ENCODE peak calls at places on chromosomes 12 and 14, in nine cellular contexts. L is HCT116; P is gastrocnemius medialis; Y is WERI-Rb-1; V is esophagus squamous epithelium; E is heart right ventricle; M is fibroblast of lung; I is prostate gland; B is CD8-positive, alpha-beta T cell. J is an unnamed sample.

GRCh38 chr12:4193821-4194220 is 79.7 kb upstream of the CCND2 start:
- DNase-seq in I (no peak), B (no peak), E (no peak), P (no peak), M (no peak), V (no peak), Y (peak; percentile 16), L (no peak), J (no peak)

GRCh38 chr12:61652265-61652664 is 607.9 kb upstream of the USP15 start:
- DNase-seq in P (no peak), Y (no peak), B (no peak), L (no peak), I (no peak), M (no peak), V (no peak), E (no peak), J (no peak)

GRCh38 chr14:66508846-66509621 is 1.1 kb downstream of the GPHN start:
- DNase-seq in B (peak; percentile 23), I (peak; percentile 37), P (peak; percentile 41), E (peak; percentile 46), V (no peak), M (peak; percentile 29), Y (peak; percentile 69), L (no peak), J (no peak)

GRCh38 chr12:89663577-89664357 is 44.9 kb downstream of the ATP2B1 start:
- DNase-seq in I (no peak), L (no peak), P (no peak), B (no peak), Y (no peak), M (peak; percentile 39), E (no peak), V (no peak), J (no peak)

GRCh38 chr14:20657216-20658211 is 16.0 kb upstream of the OR6S1 start:
- DNase-seq in P (no peak), B (peak; percentile 33), L (peak; percentile 96), E (no peak), Y (no peak), M (no peak), V (no peak), I (no peak), J (no peak)

GRCh38 chr12:52353766-52354165 is 13.5 kb downstream of the KRT85 start:
- DNase-seq in Y (no peak), B (no peak), M (no peak), E (no peak), I (no peak), P (no peak), L (no peak), V (no peak), J (no peak)

GRCh38 chr14:74569387-74569786 is 42.6 kb downstream of the LTBP2 start:
- DNase-seq in B (no peak), E (no peak), M (no peak), L (no peak), I (no peak), P (no peak), V (no peak), Y (no peak), J (no peak)

GRCh38 chr14:104746071-104746545 is 6.8 kb upstream of the SIVA1 start:
- DNase-seq in I (no peak), L (no peak), B (no peak), M (no peak), E (no peak), P (no peak), V (no peak), Y (no peak), J (no peak)

GRCh38 chr14:23621204-23621931 is 14.8 kb upstream of the DHRS2 start:
- DNase-seq in E (no peak), V (no peak), Y (no peak), M (no peak), L (no peak), P (no peak), B (no peak), I (no peak), J (no peak)

GRCh38 chr14:23622990-23623389 is 13.2 kb upstream of the DHRS2 start:
- DNase-seq in L (no peak), V (no peak), M (no peak), B (no peak), P (no peak), I (no peak), E (no peak), Y (no peak), J (no peak)

GRCh38 chr14:23624830-23625404 is 11.2 kb upstream of the DHRS2 start:
- DNase-seq in B (no peak), Y (no peak), I (no peak), E (no peak), M (no peak), L (peak; percentile 10), P (no peak), V (no peak), J (no peak)

GRCh38 chr14:23621932-23622495 is 14.2 kb upstream of the DHRS2 start:
- DNase-seq in B (no peak), I (no peak), E (no peak), L (no peak), V (no peak), Y (no peak), P (no peak), M (no peak), J (no peak)

GRCh38 chr14:23623962-23624361 is 12.2 kb upstream of the DHRS2 start:
- DNase-seq in B (no peak), I (no peak), P (no peak), Y (no peak), M (no peak), L (no peak), V (no peak), E (no peak), J (no peak)
- H3K27me3 ChIP-seq in B (no peaks in the 10 kb centered on the region), I (no peaks in the 10 kb centered on the region), P (no peaks in the 10 kb centered on the region), Y (no peaks in the 10 kb centered on the region), M (no peaks in the 10 kb centered on the region), L (no peaks in the 10 kb centered on the region), V (no peaks in the 10 kb centered on the region), E (peaks cover 5% of the 10 kb centered on the region), J (no peaks in the 10 kb centered on the region)

GRCh38 chr12:117361312-117361670 is at the start of gene NOS1:
- DNase-seq in Y (no peak), E (no peak), M (no peak), V (no peak), I (no peak), L (no peak), P (no peak), B (no peak), J (no peak)

GRCh38 chr12:117361905-117362304 is 479 bp upstream of the NOS1 start:
- DNase-seq in L (no peak), E (no peak), I (no peak), B (no peak), V (no peak), M (no peak), P (no peak), Y (no peak), J (no peak)

GRCh38 chr12:117360551-117361311 is 695 bp downstream of the NOS1 start:
- DNase-seq in L (no peak), E (no peak), M (no peak), Y (no peak), V (no peak), B (no peak), I (no peak), P (no peak), J (no peak)

GRCh38 chr12:117360222-117360550 is 1.2 kb downstream of the NOS1 start:
- DNase-seq in L (no peak), M (no peak), B (no peak), V (no peak), Y (no peak), P (no peak), E (no peak), I (no peak), J (no peak)

DNA sequence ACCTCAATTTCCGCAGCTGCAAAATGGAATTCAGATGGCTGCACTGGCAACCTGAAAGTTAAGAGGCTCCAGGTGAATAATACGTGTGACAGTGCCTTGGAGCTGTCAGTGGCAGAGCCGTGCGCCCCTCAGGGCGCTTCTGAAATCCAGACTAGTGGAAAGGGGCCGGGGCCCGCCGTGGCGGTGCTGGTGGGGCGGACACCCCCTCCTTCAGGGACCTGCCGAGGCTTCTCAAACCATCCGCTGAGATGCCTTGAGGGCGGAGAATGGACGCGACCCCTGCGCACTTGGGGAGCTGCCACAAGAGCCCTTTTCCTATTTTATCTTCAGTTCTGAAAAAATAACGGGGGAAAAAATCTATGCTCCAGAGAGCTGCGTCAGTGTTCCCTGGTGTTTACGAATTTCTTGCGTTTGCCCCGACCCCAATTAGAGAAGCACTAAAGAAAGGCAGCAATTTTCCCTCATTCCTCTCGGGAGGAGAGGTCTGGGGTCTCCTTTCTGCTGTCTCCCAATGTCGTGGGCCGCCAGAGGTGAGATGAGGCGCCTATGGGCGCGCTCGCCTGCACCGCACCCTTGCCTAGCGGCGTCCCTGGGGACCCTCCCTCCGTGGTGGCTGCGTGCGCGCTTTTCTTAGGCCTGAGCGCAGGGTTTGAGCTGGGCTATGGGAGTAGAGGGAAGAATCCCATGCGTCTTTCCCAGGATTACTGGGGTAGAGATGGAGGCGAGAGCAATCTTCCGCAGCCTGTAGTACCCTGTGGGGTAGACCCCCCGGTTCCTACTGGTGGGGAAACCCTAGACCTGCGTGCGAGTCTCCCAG is 2.2 kb downstream of the NOS1 start:
- DNase-seq in M (no peak), L (no peak), V (no peak), E (no peak), P (no peak), Y (no peak), B (no peak), I (no peak), J (no peak)
- H3K27me3 ChIP-seq in M (no peaks in the 10 kb centered on the region), L (peaks cover 29% of the 10 kb centered on the region), V (peaks cover 7% of the 10 kb centered on the region), E (peaks cover 71% of the 10 kb centered on the region), P (no peaks in the 10 kb centered on the region), Y (peaks cover 46% of the 10 kb centered on the region), B (no peaks in the 10 kb centered on the region), I (peaks cover 12% of the 10 kb centered on the region), J (peaks cover 61% of the 10 kb centered on the region)

DNA sequence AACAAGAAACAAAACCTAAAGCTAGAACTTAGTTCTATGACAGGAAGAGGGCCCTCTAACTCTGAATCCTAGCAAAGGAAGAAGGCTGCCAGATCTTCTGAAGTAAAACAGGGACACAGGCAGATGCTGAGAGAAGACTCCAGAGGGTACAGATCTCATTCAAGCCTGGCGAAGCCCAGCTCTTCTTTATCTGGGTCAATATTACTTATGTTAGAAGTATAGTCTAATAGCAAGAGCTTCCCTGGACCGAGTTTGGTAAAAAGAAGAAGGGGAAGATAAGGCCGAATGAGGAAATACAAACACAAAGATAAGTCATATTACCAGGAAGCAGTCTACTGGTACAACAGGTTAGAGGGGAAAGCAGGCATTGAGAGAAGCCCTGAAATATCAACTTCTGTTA is 79.9 kb upstream of the CCDC91 start:
- DNase-seq in L (no peak), I (no peak), P (no peak), B (no peak), M (no peak), Y (no peak), E (no peak), V (no peak), J (no peak)
- H3K27me3 ChIP-seq in L (no peaks in the 10 kb centered on the region), I (no peaks in the 10 kb centered on the region), P (no peaks in the 10 kb centered on the region), B (no peaks in the 10 kb centered on the region), M (no peaks in the 10 kb centered on the region), Y (no peaks in the 10 kb centered on the region), E (no peaks in the 10 kb centered on the region), V (no peaks in the 10 kb centered on the region), J (no peaks in the 10 kb centered on the region)

GRCh38 chr12:130333341-130333740 is 4.3 kb upstream of the PIWIL1 start:
- DNase-seq in M (no peak), B (no peak), V (no peak), Y (no peak), I (no peak), E (no peak), P (no peak), L (no peak), J (no peak)

GRCh38 chr12:130334399-130334798 is 3.3 kb upstream of the PIWIL1 start:
- DNase-seq in M (no peak), E (no peak), P (no peak), V (no peak), Y (no peak), B (no peak), I (no peak), L (no peak), J (no peak)

GRCh38 chr12:130331146-130331545 is 6.5 kb upstream of the PIWIL1 start:
- DNase-seq in P (no peak), V (no peak), E (no peak), M (no peak), B (no peak), L (no peak), I (no peak), Y (no peak), J (no peak)

GRCh38 chr12:130334937-130335336 is 2.8 kb upstream of the PIWIL1 start:
- DNase-seq in E (no peak), M (no peak), V (no peak), B (no peak), P (no peak), I (no peak), Y (no peak), L (no peak), J (no peak)

DNA sequence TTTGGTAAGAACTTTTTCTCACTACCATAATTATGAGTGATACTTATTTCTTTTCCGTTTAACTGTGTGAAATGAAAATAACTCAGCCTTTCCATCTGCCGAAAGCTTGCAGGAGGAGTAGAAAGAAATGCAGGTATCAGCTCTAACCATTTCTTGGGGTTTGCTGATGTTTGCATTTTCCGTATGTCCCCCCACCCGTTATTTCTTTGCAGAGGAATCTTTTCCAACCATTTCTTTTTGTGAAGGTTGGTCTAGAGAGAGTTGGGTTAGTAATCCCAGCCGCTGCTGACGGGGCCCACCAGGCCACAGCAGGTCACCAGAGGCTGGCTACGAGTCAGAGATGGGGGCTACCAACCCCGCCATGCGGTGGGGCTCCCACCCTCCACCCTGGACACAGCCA is 7.0 kb upstream of the PIWIL1 start:
- DNase-seq in E (no peak), I (no peak), P (no peak), L (no peak), M (no peak), B (no peak), V (no peak), Y (no peak), J (no peak)
- H3K27me3 ChIP-seq in E (peaks cover 7% of the 10 kb centered on the region), I (no peaks in the 10 kb centered on the region), P (no peaks in the 10 kb centered on the region), L (no peaks in the 10 kb centered on the region), M (no peaks in the 10 kb centered on the region), B (no peaks in the 10 kb centered on the region), V (no peaks in the 10 kb centered on the region), Y (no peaks in the 10 kb centered on the region), J (no peaks in the 10 kb centered on the region)